ENCODE peak calls at places on chromosomes 5 and 9, in five cellular contexts. D, C, P, T and O are unnamed samples.

GRCh38 chr5:16924201-16924600 is 11.9 kb downstream of the MYO10 start:
- DNase-seq in D (no peak), C (no peak), P (no peak), T (no peak), O (no peak)

GRCh38 chr5:93675458-93676450 is 65.6 kb downstream of the POU5F2 start:
- DNase-seq in D (peak; percentile 49), C (no peak), P (no peak), T (no peak), O (peak; percentile 9)

GRCh38 chr5:170523129-170523497 is 19.3 kb downstream of the KCNIP1 start:
- DNase-seq in D (no peak), C (no peak), P (no peak), T (no peak), O (no peak)

GRCh38 chr5:15367501-15367900 is 132.5 kb upstream of the FBXL7 start:
- DNase-seq in D (no peak), C (no peak), P (no peak), T (no peak), O (no peak)

GRCh38 chr5:115873392-115873791 is 31.7 kb downstream of the AP3S1 start:
- DNase-seq in D (peak; percentile 76), C (no peak), P (no peak), T (no peak), O (peak; percentile 67)

GRCh38 chr9:68895741-68896478 is 118.0 kb downstream of the PRKACG start:
- DNase-seq in D (no peak), C (no peak), P (no peak), T (no peak), O (peak; percentile 44)

GRCh38 chr9:34665381-34666250 is 3.2 kb upstream of the CCL27 start:
- DNase-seq in D (peak; percentile 95), C (peak; percentile 80), P (peak; percentile 90), T (peak; percentile 95), O (peak; percentile 97)

GRCh38 chr5:120405291-120405864 is 58.7 kb upstream of the PRR16 start:
- DNase-seq in D (peak; percentile 86), C (no peak), P (no peak), T (no peak), O (peak; percentile 88)

GRCh38 chr5:167602077-167602476 is 689.4 kb upstream of the WWC1 start:
- DNase-seq in D (no peak), C (no peak), P (no peak), T (no peak), O (no peak)

GRCh38 chr5:57416246-57416996 is 66.2 kb downstream of the ACTBL2 start:
- DNase-seq in D (peak; percentile 85), C (no peak), P (no peak), T (no peak), O (no peak)

GRCh38 chr5:151140686-151141459 is 16.7 kb downstream of the ANXA6 start:
- DNase-seq in D (no peak), C (no peak), P (no peak), T (no peak), O (no peak)

GRCh38 chr5:91283899-91284298 is 99.2 kb downstream of the ARRDC3 start:
- DNase-seq in D (peak; percentile 81), C (no peak), P (no peak), T (no peak), O (peak; percentile 31)

GRCh38 chr5:147675168-147675567 is 107.4 kb downstream of the JAKMIP2 start:
- DNase-seq in D (no peak), C (no peak), P (no peak), T (no peak), O (no peak)

GRCh38 chr5:140764177-140765020 is 21.5 kb upstream of the PCDHA1 start:
- DNase-seq in D (no peak), C (no peak), P (no peak), T (no peak), O (peak; percentile 5)

GRCh38 chr5:98492258-98492657 is 281.2 kb upstream of the RGMB start:
- DNase-seq in D (no peak), C (no peak), P (no peak), T (no peak), O (no peak)

GRCh38 chr9:111945216-111945615 is 48.6 kb downstream of the UGCG start:
- DNase-seq in D (peak; percentile 83), C (no peak), P (no peak), T (no peak), O (peak; percentile 84)

GRCh38 chr5:151805414-151806225 is 33.9 kb downstream of the G3BP1 start:
- DNase-seq in D (peak; percentile 54), C (no peak), P (no peak), T (no peak), O (peak; percentile 16)

GRCh38 chr9:79764377-79764776 is 192.6 kb downstream of the TLE4 start:
- DNase-seq in D (peak; percentile 98), C (no peak), P (no peak), T (no peak), O (peak; percentile 92)

GRCh38 chr9:99966720-99967119 is 60.3 kb downstream of the STX17 start:
- DNase-seq in D (peak; percentile 33), C (peak; percentile 9), P (no peak), T (peak; percentile 40), O (peak; percentile 38)

DNA sequence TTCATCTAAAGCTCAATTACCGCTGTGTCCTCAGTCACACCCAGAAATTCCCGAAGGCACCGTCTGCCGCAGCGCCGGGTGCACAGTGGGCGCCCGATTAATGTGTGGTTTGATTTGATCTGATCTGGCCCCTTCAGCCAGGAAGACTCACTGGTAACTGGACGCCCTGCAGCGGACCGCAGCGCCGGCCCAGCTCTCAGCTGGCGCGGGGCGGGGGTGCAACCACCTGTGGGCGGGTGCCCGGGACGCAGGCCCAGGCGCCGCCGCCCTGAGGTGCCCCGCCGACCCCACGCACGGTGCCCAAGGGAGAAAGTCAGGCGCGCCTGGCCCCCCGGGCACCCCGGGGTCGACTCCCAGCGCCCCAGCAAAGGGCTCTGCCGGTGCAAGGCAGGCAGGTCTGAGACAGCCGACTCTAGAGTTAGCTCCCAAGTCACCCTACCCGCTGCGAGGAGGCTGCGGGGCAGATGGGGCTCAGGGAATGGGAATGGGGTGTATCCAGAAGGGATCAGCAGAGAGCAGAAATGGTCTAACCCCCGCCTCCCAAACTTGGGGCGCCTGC is 1.7 kb downstream of the EPB41L4B start:
- DNase-seq in D (no peak), C (no peak), P (peak; percentile 14), T (no peak), O (no peak)
- H2AFZ ChIP-seq in D (peak overlapping the region; percentile 23), C (no peak overlapping the region), P (peak overlapping the region; percentile 80), T (no peak overlapping the region), O (no peak overlapping the region)

DNA sequence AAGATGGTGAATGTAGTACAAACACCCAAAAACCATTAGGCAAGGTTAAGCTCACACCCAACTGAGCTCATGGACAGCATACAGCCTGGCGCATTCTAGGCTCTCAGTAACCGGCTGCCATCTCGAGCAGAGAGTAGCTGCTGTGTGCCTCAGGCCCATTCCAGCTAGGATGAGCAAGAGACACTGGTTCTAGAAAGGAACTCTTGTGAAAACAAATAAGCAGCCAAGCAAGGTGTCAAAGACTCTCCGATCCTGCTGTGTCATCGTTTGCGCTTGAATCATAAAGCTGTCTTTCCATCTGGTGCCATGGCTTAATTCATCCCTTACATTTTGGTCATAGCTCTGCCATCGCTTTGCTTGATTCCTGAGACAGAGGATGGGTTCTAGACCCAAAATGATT is 135.4 kb upstream of the MSX2 start:
- DNase-seq in D (no peak), C (no peak), P (no peak), T (no peak), O (no peak)
- H4K91ac ChIP-seq in D (no peak overlapping the region), C (peak overlapping the region; percentile 15), P (no peak overlapping the region), T (no peak overlapping the region), O (no peak overlapping the region)

DNA sequence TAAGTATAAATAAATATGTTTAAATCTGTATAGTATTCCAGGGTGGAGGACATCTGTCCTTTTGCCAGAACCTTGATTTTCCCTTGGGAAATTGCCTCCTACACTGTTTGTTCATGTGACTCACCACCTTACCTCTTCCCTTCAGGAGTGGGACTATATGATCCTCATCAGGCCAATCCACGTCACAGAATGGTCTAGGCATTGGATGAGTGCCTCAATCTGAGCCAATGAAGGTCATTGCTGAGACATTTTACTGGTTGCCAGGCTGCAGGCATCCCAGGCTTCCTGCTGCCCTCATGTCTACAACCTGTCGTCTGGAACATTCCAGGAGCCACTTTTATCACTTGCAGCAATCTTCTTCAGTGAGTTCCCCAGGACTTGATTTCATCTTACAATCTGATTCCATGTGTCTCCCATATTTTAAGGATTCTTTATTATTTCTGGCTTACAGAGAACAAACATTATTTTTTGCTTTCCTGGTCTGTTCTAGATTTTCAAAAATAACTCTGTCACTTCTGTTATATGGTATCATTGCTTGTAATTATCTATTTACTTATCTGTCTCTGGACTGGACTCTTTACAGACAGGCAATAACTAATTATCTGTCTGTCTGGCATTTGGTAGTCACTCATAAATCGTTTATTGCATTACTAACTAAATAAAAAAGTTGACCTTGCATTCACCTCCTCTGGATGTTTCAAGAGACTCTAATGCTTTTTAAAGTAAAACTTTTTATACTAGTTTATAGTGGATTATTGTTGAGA is 107.3 kb upstream of the APC start:
- DNase-seq in D (peak; percentile 2), C (no peak), P (no peak), T (no peak), O (no peak)
- H2BK120ac ChIP-seq in D (no peak overlapping the region), C (no peak overlapping the region), P (no peak overlapping the region), T (no peak overlapping the region), O (no peak overlapping the region)

DNA sequence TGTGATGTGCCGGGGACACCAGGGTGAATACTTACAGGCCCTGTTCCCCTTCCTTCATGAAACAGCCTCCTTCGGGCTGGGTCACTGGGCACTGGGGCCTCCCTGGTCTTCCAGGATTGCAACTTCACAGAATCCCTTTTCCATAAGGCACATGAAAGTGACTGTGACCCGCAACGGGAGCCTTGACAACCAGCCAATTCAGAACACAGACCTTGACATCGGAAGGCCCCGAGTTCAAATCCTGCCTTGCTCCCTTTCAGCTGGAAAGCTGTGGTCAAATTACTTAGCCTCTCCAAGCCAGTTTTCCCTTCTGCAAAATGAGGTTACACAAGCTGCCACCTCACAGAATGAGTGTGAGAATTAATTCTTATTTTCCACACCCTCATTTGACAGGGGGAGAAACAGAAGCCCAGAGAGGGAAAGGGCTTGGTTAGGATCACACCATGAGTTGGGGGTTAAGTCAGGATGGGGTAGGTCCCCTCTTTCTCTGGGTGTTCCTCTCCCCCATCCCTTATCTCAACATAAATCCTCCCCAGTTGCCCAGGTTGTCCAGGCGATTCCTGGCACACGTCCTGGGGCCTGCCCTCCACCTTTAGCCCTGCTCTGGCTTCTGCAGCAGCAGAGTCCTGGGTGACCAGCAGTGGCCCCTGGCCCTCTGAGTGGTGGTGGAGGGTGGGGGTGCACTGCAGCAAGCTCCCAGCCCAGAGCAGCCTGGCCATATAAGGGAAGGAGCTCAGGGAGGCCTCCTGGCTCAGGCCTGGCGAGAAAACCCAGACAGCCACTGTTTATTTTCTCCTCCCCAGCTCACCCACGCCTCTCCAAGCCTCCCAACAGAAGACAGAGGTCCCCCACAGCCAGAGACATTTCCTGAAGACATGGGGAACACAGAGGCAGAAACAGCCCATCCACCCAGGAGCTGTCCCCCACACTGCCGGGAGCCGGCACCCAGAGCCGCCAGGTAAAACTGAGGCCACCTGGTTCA is 44.5 kb upstream of the IL17B start:
- DNase-seq in D (peak; percentile 85), C (no peak), P (no peak), T (peak; percentile 45), O (peak; percentile 88)
- H2AFZ ChIP-seq in D (peak overlapping the region; percentile 61), C (no peak overlapping the region), P (peak overlapping the region; percentile 86), T (no peak overlapping the region), O (no peak overlapping the region)